ENCODE peak calls at places on chromosomes 11 and 22, in nine cellular contexts. Y, H, J, E, P, A, M, G and O are unnamed samples.

GRCh38 chr11:123020968-123021367 is 39.3 kb upstream of the BSX start:
- DNase-seq in M (no peak), Y (peak), P (no peak), E (peak), G (no peak), H (peak), A (peak), J (no peak), O (peak)

GRCh38 chr11:77747381-77747969 is 73.0 kb downstream of the RSF1 start:
- DNase-seq in J (no peak), A (no peak), E (no peak), H (no peak), G (no peak), M (no peak), P (no peak), Y (no peak), O (no peak)

GRCh38 chr11:17354070-17354924 is 2.7 kb downstream of the NCR3LG1 start:
- DNase-seq in H (peak), G (peak), A (peak), J (peak), E (peak), Y (peak), P (peak), M (peak), O (no peak)

GRCh38 chr22:25130462-25130861 is 69.2 kb upstream of the CRYBB3 start:
- DNase-seq in Y (no peak), M (no peak), P (no peak), J (no peak), E (no peak), G (no peak), H (no peak), A (no peak), O (no peak)

GRCh38 chr11:70413151-70413550 is 14.8 kb downstream of the CTTN start:
- DNase-seq in A (no peak), J (no peak), E (no peak), H (no peak), M (no peak), Y (no peak), P (no peak), G (no peak), O (no peak)

GRCh38 chr11:74926304-74927030 is 22.4 kb downstream of the XRRA1 start:
- DNase-seq in Y (no peak), P (no peak), A (no peak), J (no peak), G (no peak), E (no peak), M (no peak), H (no peak), O (no peak)

GRCh38 chr22:39248254-39248653 is 3.5 kb upstream of the PDGFB start:
- DNase-seq in G (no peak), J (no peak), Y (no peak), P (peak), H (no peak), M (peak), E (no peak), A (no peak), O (no peak)

GRCh38 chr11:112097734-112098528 is 11.3 kb downstream of the SDHD start:
- DNase-seq in J (no peak), E (no peak), A (peak), P (no peak), G (no peak), M (no peak), H (no peak), Y (no peak), O (no peak)

GRCh38 chr11:79413258-79413657 is 27.6 kb downstream of the TENM4 start:
- DNase-seq in E (peak), J (peak), A (no peak), G (peak), H (no peak), Y (peak), M (no peak), P (peak), O (no peak)

GRCh38 chr11:3955299-3955665 is 99.8 kb downstream of the STIM1 start:
- DNase-seq in G (no peak), H (no peak), A (no peak), P (no peak), Y (no peak), M (no peak), E (no peak), J (no peak), O (no peak)

GRCh38 chr11:102831128-102831708 is 12.2 kb downstream of the MMP3 start:
- DNase-seq in J (no peak), G (no peak), P (peak), M (peak), A (peak), E (peak), H (no peak), Y (no peak), O (peak)

DNA sequence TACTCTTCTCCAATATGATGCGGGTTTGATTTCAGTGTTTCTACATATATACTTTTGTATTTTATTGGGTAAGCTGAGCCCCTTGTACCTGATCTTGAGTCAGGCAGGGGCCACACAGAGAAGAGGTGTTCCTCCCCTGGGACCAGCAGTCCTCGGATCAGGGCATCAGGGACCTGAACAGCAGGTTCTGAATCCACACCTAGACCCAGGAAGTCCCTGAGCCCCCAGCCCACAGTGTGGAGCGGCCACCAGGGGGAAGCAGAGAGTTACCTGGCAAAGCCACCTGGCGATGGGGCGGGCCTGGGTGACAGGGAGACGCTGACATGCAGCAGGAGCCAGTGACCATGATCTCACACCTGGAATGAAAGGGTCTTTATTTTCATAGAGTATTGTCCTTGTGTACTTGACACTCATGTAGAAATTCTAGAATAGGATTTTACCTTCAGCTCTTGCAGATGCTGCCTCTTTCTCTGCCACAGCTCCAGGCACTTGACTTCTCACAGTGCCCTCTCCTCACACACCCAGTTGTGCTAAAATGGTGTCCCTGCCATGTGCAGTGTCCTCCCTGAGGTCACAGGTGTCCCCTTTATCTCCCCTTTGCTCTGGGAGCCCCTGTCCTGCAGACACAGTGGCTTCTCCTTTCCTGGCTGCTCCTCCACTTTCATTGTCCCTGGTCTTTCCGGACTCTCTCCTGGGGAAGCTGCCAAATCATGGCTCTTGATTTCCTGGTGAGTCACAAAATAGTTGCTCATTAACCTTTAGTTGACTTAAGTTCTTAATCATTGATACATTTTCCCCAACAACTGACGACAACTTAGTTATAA is 48.5 kb downstream of the GGTLC2 start:
- DNase-seq in Y (no peak), M (peak), E (peak), J (peak), P (peak), A (peak), G (peak), H (peak), O (no peak)
- H3K27ac ChIP-seq in Y (no peak), M (no peak), E (peak), J (no peak), P (peak), A (no peak), G (no peak), H (no peak), O (no peak)

GRCh38 chr11:19111809-19112208 is 5.2 kb upstream of the ZDHHC13 start:
- DNase-seq in J (no peak), E (no peak), G (no peak), A (no peak), M (no peak), H (no peak), P (no peak), Y (no peak), O (no peak)
- H3K27ac ChIP-seq in J (no peak), E (no peak), G (no peak), A (no peak), M (no peak), H (no peak), P (no peak), Y (no peak), O (no peak)

GRCh38 chr11:45899448-45900174 is 7.5 kb downstream of the FREY1 start:
- DNase-seq in H (peak), G (peak), Y (peak), P (peak), M (peak), E (peak), A (peak), J (peak), O (peak)
- H3K27ac ChIP-seq in H (peak), G (peak), Y (peak), P (peak), M (peak), E (peak), A (peak), J (peak), O (peak)

DNA sequence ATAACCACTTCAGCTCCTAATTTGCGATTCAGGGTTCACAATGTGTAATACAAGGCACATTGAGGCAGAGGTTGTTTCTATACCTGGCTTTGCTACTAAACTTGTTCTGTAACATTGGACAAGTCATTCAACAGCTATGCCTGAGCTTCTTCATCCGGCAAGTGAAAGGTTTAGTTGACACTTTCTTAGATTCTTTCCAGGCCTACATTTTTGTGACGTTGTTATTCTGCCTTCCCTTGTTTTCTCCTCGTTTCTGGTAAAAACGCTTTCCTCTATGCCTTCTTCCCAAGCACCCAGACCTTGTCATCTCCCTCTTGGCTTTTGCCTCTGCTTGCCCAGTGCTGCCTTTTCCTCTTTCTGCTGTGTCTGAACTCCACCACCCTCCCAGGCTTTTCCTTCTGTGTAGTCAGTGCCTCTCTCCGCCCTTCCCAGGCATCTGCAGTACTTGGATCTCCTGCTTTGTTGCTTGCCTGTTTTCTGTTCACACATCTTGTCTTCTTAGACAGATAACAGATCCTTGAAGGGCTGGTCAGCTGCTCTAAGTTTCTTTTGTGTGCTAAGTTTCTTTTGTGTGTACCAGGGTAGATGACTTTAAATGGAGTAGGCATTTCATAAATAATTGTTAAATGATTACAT is 1.4 kb upstream of the AMOTL1 start:
- DNase-seq in E (peak), P (no peak), G (no peak), J (no peak), Y (no peak), H (no peak), A (peak), M (no peak), O (no peak)
- H3K27ac ChIP-seq in E (peak), P (peak), G (peak), J (peak), Y (no peak), H (no peak), A (peak), M (no peak), O (peak)

DNA sequence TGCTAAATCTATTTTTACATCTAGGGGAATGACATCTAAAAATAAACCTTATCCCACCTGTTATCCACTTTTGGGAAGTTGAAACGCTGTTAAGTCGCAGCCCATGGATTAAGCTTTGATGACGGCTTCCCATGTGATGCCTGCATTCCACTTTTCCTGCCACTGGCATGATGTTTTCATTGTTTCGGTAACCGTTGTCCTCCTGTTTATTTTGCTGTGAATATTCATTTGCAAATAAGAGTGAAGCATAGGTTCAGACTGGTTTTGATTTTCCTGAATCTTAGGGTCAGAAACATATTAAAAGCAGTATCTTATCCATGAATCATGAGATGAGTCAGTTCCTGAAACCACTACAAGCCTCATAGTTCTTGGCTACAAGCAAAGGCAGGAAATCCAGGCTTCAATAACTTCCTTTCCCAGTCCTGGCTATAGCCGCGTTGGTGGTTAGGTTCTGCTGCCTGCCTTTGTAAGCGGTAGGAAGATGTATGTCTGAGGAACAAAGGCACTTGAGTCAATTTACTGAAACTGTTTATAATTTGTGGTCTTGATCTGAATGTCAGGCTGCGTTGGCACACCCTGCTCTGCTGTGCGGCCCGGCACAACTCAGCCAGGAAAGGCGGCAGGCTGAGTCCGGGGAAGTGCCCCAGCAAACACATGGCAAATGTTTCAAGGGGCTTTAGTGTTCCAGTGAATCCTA is 19.4 kb downstream of the TEAD1 start:
- DNase-seq in H (no peak), Y (peak), E (peak), M (no peak), A (peak), G (peak), P (peak), J (peak), O (peak)
- H3K27ac ChIP-seq in H (no peak), Y (peak), E (peak), M (no peak), A (no peak), G (peak), P (peak), J (peak), O (peak)

DNA sequence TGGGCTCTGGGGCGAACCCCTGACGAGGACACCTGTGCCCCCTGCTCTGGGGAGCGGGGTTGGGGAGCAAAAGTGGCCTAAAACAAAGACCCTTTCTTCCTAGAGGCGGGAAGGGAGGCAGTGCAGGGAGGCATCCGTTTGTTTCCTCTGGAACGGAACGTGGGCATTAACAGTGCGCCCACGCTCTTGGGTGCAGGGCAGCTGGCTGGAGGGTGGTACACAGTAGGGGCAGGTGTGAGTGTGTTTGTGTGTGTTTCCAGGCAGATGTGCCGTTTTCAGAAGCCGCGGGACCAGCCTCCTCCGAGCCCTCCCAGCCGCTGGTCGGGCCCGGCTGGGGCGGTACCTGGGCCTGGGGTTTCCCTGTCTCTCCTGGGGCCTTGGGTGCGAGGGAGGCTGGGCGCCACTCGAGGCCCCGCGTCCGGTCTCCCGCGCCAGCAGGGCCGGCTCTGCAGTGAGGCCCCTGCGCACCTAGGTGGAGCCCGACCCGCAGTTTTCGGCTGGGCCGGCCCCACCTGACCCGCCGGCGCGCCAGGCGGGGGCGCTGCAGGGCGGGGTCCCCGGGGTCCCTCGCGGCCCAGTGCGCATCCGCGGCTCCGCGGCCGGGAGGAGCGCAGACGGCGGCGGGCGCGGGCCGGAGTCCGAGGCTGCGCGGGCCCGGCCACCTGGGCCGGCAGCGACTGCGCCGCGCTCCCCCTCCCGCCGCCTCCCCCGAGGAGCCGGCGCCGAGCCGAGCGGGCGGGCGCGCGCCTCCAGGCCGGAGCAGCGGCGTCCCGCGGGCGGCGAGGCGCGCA is 1252.7 kb downstream of the BRD1 start:
- DNase-seq in G (no peak), P (peak), A (no peak), H (no peak), J (no peak), Y (no peak), E (peak), M (peak), O (peak)
- H3K27ac ChIP-seq in G (no peak), P (no peak), A (no peak), H (no peak), J (no peak), Y (no peak), E (no peak), M (peak), O (no peak)